ENCODE peak calls at places on chromosomes 12 and 14, in eight cellular contexts. V is NCI-H460; R is kidney tubule cell; G is CD8-positive, alpha-beta memory T cell; P is neuronal stem cell; E is NCI-H510A treated with DMSO at 0.1 percent for 48 hours; U is NCI-H1417; W is RCC 7860. L is an unnamed sample.
A peak's percentile ranks its signal among the peaks of the same experiment; 100 is the strongest.

GRCh38 chr12:132429932-132430643 is 59.9 kb upstream of the FBRSL1 start:
- DNase-seq in P (no peak), G (peak; percentile 45), W (no peak), E (peak; percentile 73), V (peak; percentile 32), R (peak; percentile 44), U (peak; percentile 97), L (peak; percentile 66)

GRCh38 chr14:99524804-99525698 is 43.8 kb downstream of the CCNK start:
- DNase-seq in U (peak; percentile 42), W (peak; percentile 5), G (no peak), E (no peak), V (no peak), P (no peak), R (peak; percentile 50), L (peak; percentile 45)

GRCh38 chr14:67557118-67557517 is 24.0 kb downstream of the PLEKHH1 start:
- DNase-seq in R (peak; percentile 88), U (no peak), E (no peak), G (no peak), W (peak; percentile 56), V (no peak), P (no peak), L (no peak)

GRCh38 chr14:32761381-32761968 is 177.2 kb upstream of the NPAS3 start:
- DNase-seq in P (peak; percentile 12), W (no peak), U (no peak), R (peak; percentile 53), G (no peak), E (no peak), V (no peak), L (no peak)

GRCh38 chr12:41368006-41368405 is 179.9 kb downstream of the PDZRN4 start:
- DNase-seq in V (no peak), U (no peak), P (no peak), G (no peak), R (peak; percentile 2), W (no peak), E (no peak), L (no peak)

GRCh38 chr12:130053641-130054040 is 108.6 kb upstream of the FZD10 start:
- DNase-seq in W (no peak), G (no peak), E (peak; percentile 75), R (no peak), V (no peak), P (peak; percentile 33), U (peak; percentile 79), L (no peak)

GRCh38 chr12:132783917-132784531 is 22.4 kb upstream of the ANKLE2 start:
- DNase-seq in V (no peak), U (no peak), P (no peak), G (no peak), W (no peak), E (no peak), R (no peak), L (no peak)

GRCh38 chr12:68374315-68374982 is 42.3 kb upstream of the MDM1 start:
- DNase-seq in P (no peak), U (no peak), E (peak; percentile 32), G (peak; percentile 4), R (no peak), W (no peak), V (no peak), L (peak; percentile 15)

GRCh38 chr12:96193725-96194571 is at the start of gene ELK3:
- DNase-seq in R (peak; percentile 86), W (peak; percentile 56), P (no peak), U (peak; percentile 68), V (peak; percentile 32), G (peak; percentile 53), E (peak; percentile 48), L (peak; percentile 56)

GRCh38 chr12:104588048-104588942 is 131.5 kb downstream of the CHST11 start:
- DNase-seq in U (no peak), P (no peak), V (no peak), E (no peak), R (peak; percentile 100), W (peak; percentile 99), G (no peak), L (no peak)

GRCh38 chr12:64125913-64126312 is 96.2 kb downstream of the KICS2 start:
- DNase-seq in R (no peak), E (no peak), U (no peak), V (no peak), P (no peak), W (no peak), G (no peak), L (no peak)

GRCh38 chr14:90513151-90514014 is 116.6 kb downstream of the CALM1 start:
- DNase-seq in W (no peak), E (peak; percentile 97), U (peak; percentile 98), G (no peak), P (no peak), R (peak; percentile 62), V (peak; percentile 56), L (no peak)

GRCh38 chr12:88431245-88431644 is 149.0 kb downstream of the KITLG start:
- DNase-seq in E (no peak), W (no peak), R (peak; percentile 6), G (no peak), P (no peak), V (no peak), U (no peak), L (no peak)

GRCh38 chr14:36383674-36384421 is 63.4 kb upstream of the MBIP start:
- DNase-seq in V (no peak), P (no peak), U (no peak), G (no peak), W (no peak), R (no peak), E (no peak), L (no peak)

GRCh38 chr14:102817942-102818940 is 41.0 kb downstream of the TRAF3 start:
- DNase-seq in V (no peak), P (no peak), U (no peak), W (no peak), R (peak; percentile 31), E (no peak), G (no peak), L (no peak)

GRCh38 chr14:58151264-58151700 is 731 bp downstream of the ARMH4 start:
- DNase-seq in G (no peak), R (no peak), E (peak; percentile 31), U (no peak), V (no peak), W (no peak), P (no peak), L (no peak)

GRCh38 chr12:2286051-2286450 is 233.3 kb downstream of the CACNA1C start:
- DNase-seq in R (no peak), W (no peak), P (no peak), V (no peak), E (no peak), U (no peak), G (no peak), L (no peak)

GRCh38 chr12:59151243-59151642 is 230.9 kb upstream of the LRIG3 start:
- DNase-seq in E (no peak), G (no peak), P (no peak), V (no peak), U (no peak), R (peak; percentile 31), W (no peak), L (no peak)

GRCh38 chr12:57519758-57520007 is 631 bp downstream of the DDIT3 start:
- DNase-seq in P (no peak), W (no peak), G (no peak), E (no peak), R (no peak), V (no peak), U (no peak), L (no peak)

GRCh38 chr12:31008961-31009840 is 64.5 kb upstream of the DDX11 start:
- DNase-seq in G (no peak), E (no peak), P (no peak), R (no peak), V (no peak), U (no peak), W (no peak), L (no peak)